ENCODE peak calls at places on chromosomes 3 and 15, in six cellular contexts. J is transverse colon, K is GM12878, O is heart left ventricle, M is uterus, C is esophagus squamous epithelium. N is an unnamed sample.

GRCh38 chr3:183539821-183540220 is 15.7 kb downstream of the KLHL6 start:
- DNase-seq in J (no peak), K (no peak), O (no peak), M (no peak), C (no peak), N (no peak)

GRCh38 chr3:98994128-98994762 is 92.8 kb upstream of the DCBLD2 start:
- DNase-seq in J (no peak), K (no peak), O (no peak), M (no peak), C (no peak), N (no peak)

GRCh38 chr3:60282840-60283239 is 968.4 kb downstream of the FHIT start:
- DNase-seq in J (no peak), K (no peak), O (no peak), M (no peak), C (no peak), N (no peak)

GRCh38 chr3:111895079-111895478 is 36.0 kb downstream of the PHLDB2 start:
- DNase-seq in J (no peak), K (no peak), O (no peak), M (no peak), C (no peak), N (no peak)

GRCh38 chr3:105328338-105328730 is 38.4 kb upstream of the ALCAM start:
- DNase-seq in J (no peak), K (no peak), O (no peak), M (no peak), C (no peak), N (no peak)

GRCh38 chr3:5264093-5264610 is 76.6 kb downstream of the EDEM1 start:
- DNase-seq in J (no peak), K (no peak), O (no peak), M (no peak), C (no peak), N (no peak)

GRCh38 chr15:34730701-34731100 is 24.1 kb downstream of the GJD2 start:
- DNase-seq in J (no peak), K (no peak), O (no peak), M (no peak), C (no peak), N (no peak)

GRCh38 chr15:45099549-45100165 is 14.3 kb downstream of the DUOX2 start:
- DNase-seq in J (no peak), K (no peak), O (no peak), M (no peak), C (no peak), N (no peak)

GRCh38 chr15:29942548-29942947 is 120.3 kb upstream of the TJP1 start:
- DNase-seq in J (no peak), K (no peak), O (no peak), M (no peak), C (no peak), N (no peak)

GRCh38 chr3:41726891-41727290 is 235.0 kb downstream of the ULK4 start:
- DNase-seq in J (no peak), K (no peak), O (no peak), M (no peak), C (no peak), N (no peak)

GRCh38 chr3:11154036-11154952 is at the start of gene HRH1:
- DNase-seq in J (peak), K (no peak), O (no peak), M (peak), C (no peak), N (no peak)

GRCh38 chr3:47008258-47008671 is 28.8 kb downstream of the NBEAL2 start:
- DNase-seq in J (peak), K (no peak), O (no peak), M (peak), C (no peak), N (no peak)

GRCh38 chr15:62390793-62391543 is 225.9 kb upstream of the C2CD4B start:
- DNase-seq in J (peak), K (no peak), O (peak), M (peak), C (no peak), N (no peak)

GRCh38 chr3:20250786-20251185 is 64.8 kb upstream of the SGO1 start:
- DNase-seq in J (no peak), K (no peak), O (no peak), M (no peak), C (no peak), N (no peak)

GRCh38 chr3:148748323-148748722 is 50.6 kb downstream of the AGTR1 start:
- DNase-seq in J (no peak), K (no peak), O (no peak), M (no peak), C (no peak), N (no peak)

GRCh38 chr3:132912416-132912753 is 125.8 kb upstream of the TMEM108 start:
- DNase-seq in J (no peak), K (no peak), O (no peak), M (no peak), C (no peak), N (no peak)

GRCh38 chr15:31202953-31203352 is 101.4 kb upstream of the TRPM1 start:
- DNase-seq in J (no peak), K (no peak), O (no peak), M (no peak), C (no peak), N (no peak)

GRCh38 chr3:72163809-72164634 is 379.1 kb upstream of the PROK2 start:
- DNase-seq in J (peak), K (peak), O (no peak), M (no peak), C (peak), N (no peak)

GRCh38 chr3:151434151-151434890 is 26.5 kb downstream of the IGSF10 start:
- DNase-seq in J (no peak), K (no peak), O (no peak), M (no peak), C (no peak), N (no peak)

GRCh38 chr15:57922780-57923179 is 142.7 kb downstream of the ALDH1A2 start:
- DNase-seq in J (peak), K (no peak), O (peak), M (peak), C (no peak), N (no peak)

GRCh38 chr15:31078461-31078860 is 23.1 kb downstream of the TRPM1 start:
- DNase-seq in J (no peak), K (no peak), O (no peak), M (no peak), C (no peak), N (no peak)

GRCh38 chr15:52326758-52327157 is 31.2 kb upstream of the MYO5C start:
- DNase-seq in J (no peak), K (no peak), O (no peak), M (no peak), C (no peak), N (no peak)

GRCh38 chr15:89790206-89790605 is 14.1 kb downstream of the MESP2 start:
- DNase-seq in J (no peak), K (no peak), O (no peak), M (no peak), C (no peak), N (no peak)

GRCh38 chr3:186785517-186786018 is 2.2 kb downstream of the EIF4A2 start:
- DNase-seq in J (no peak), K (no peak), O (no peak), M (no peak), C (no peak), N (no peak)

GRCh38 chr3:171797265-171797679 is 13.0 kb downstream of the PLD1 start:
- DNase-seq in J (no peak), K (peak), O (no peak), M (no peak), C (no peak), N (no peak)

GRCh38 chr3:175932586-175932985 is 1073.5 kb downstream of the NAALADL2 start:
- DNase-seq in J (no peak), K (no peak), O (no peak), M (no peak), C (no peak), N (no peak)

GRCh38 chr3:137866001-137866400 is 101.9 kb downstream of the SOX14 start:
- DNase-seq in J (no peak), K (no peak), O (no peak), M (no peak), C (no peak), N (no peak)

GRCh38 chr15:42154576-42155355 is 1.7 kb downstream of the PLA2G4F start:
- DNase-seq in J (no peak), K (no peak), O (no peak), M (no peak), C (no peak), N (no peak)

GRCh38 chr3:130800829-130801228 is 54.2 kb upstream of the PIK3R4 start:
- DNase-seq in J (no peak), K (no peak), O (no peak), M (no peak), C (no peak), N (no peak)

GRCh38 chr3:184894051-184894450 is 82.1 kb downstream of the VPS8 start:
- DNase-seq in J (no peak), K (no peak), O (no peak), M (no peak), C (no peak), N (no peak)

GRCh38 chr15:67244966-67245478 is 9.4 kb downstream of the AAGAB start:
- DNase-seq in J (no peak), K (no peak), O (no peak), M (no peak), C (no peak), N (no peak)

GRCh38 chr3:72274511-72275295 is 489.8 kb upstream of the PROK2 start:
- DNase-seq in J (peak), K (no peak), O (no peak), M (peak), C (no peak), N (peak)

GRCh38 chr3:184261270-184262165 is at the start of gene CAMK2N2:
- DNase-seq in J (peak), K (no peak), O (peak), M (no peak), C (no peak), N (no peak)

GRCh38 chr3:52256622-52257021 is 11.1 kb downstream of the PPM1M start:
- DNase-seq in J (no peak), K (no peak), O (no peak), M (no peak), C (no peak), N (no peak)

GRCh38 chr3:52250122-52250521 is 4.6 kb downstream of the PPM1M start:
- DNase-seq in J (no peak), K (no peak), O (no peak), M (no peak), C (no peak), N (no peak)

GRCh38 chr3:52249683-52250082 is 4.1 kb downstream of the PPM1M start:
- DNase-seq in J (no peak), K (no peak), O (no peak), M (no peak), C (no peak), N (no peak)

GRCh38 chr3:52254608-52255007 is 9.0 kb downstream of the PPM1M start:
- DNase-seq in J (no peak), K (no peak), O (no peak), M (no peak), C (no peak), N (no peak)

GRCh38 chr3:52253314-52254260 is 8.0 kb downstream of the PPM1M start:
- DNase-seq in J (peak), K (peak), O (no peak), M (no peak), C (peak), N (no peak)
- TF ChIP-seq POLR2A in J (no peak), K (peak), O (no peak), M (no peak), C (no peak), N (no peak)

DNA sequence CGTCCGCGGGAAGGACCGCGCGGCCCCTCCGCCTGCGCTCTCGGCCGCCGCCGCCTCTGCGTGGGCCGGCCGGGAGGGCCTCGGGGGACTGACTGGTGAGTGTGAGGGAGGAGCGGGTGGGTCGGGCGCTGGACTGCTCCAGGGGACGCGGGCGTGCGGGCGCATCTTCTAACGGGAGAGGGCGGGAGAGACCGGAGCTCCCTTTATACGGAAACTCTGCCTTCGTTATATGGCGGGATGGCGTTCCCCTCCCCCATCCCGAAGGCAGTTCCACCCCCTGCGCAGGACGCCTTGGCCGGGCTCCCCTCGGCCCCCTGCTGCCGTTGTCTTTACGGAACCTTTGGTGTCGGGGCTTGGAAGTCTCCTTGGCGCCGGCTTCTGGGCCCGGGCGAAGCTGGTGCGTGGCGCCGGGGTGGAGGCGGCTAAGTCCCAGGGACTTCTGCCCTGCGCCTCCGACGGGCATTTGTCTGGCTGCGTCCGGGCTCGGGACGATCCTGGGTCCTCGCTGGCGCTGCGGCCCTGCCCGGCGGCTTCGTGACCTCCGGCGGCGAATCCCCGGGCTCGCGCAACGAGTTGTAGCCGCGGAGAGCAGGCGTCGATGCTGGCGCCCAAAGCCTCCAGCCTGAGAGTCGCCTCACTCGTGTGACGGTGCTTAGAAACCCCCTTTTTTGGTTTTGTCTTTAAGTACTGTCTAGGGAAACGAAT is 518 bp downstream of the ZNF639 start:
- DNase-seq in J (peak), K (no peak), O (peak), M (peak), C (peak), N (peak)
- TF ChIP-seq POLR2A in J (peak), K (peak), O (peak), M (no peak), C (no peak), N (no peak)

GRCh38 chr15:78048410-78048946 is 29.0 kb downstream of the TBC1D2B start:
- DNase-seq in J (no peak), K (no peak), O (no peak), M (no peak), C (no peak), N (no peak)

GRCh38 chr15:78050851-78051250 is 26.7 kb downstream of the TBC1D2B start:
- DNase-seq in J (no peak), K (no peak), O (no peak), M (no peak), C (no peak), N (no peak)

GRCh38 chr15:78050441-78050809 is 27.1 kb downstream of the TBC1D2B start:
- DNase-seq in J (no peak), K (no peak), O (no peak), M (no peak), C (no peak), N (no peak)

GRCh38 chr15:78051622-78052405 is 25.7 kb downstream of the TBC1D2B start:
- DNase-seq in J (peak), K (no peak), O (no peak), M (no peak), C (no peak), N (no peak)

GRCh38 chr15:78049691-78050440 is 27.6 kb downstream of the TBC1D2B start:
- DNase-seq in J (no peak), K (peak), O (no peak), M (no peak), C (no peak), N (no peak)
- TF ChIP-seq POLR2A in J (peak), K (peak), O (no peak), M (no peak), C (no peak), N (no peak)

GRCh38 chr3:9399746-9400145 is 2.3 kb downstream of the SETD5 start:
- DNase-seq in J (peak), K (no peak), O (peak), M (peak), C (no peak), N (peak)
- TF ChIP-seq POLR2A in J (peak), K (no peak), O (no peak), M (no peak), C (no peak), N (no peak)

GRCh38 chr3:119644481-119644880 is 15.9 kb downstream of the POPDC2 start:
- DNase-seq in J (no peak), K (no peak), O (no peak), M (no peak), C (no peak), N (no peak)

GRCh38 chr3:119649764-119650163 is 10.6 kb downstream of the POPDC2 start:
- DNase-seq in J (no peak), K (no peak), O (no peak), M (no peak), C (no peak), N (no peak)

GRCh38 chr3:119647843-119648575 is 12.4 kb downstream of the POPDC2 start:
- DNase-seq in J (no peak), K (no peak), O (no peak), M (no peak), C (no peak), N (no peak)

GRCh38 chr3:119645813-119646212 is 14.6 kb downstream of the POPDC2 start:
- DNase-seq in J (no peak), K (no peak), O (no peak), M (no peak), C (no peak), N (no peak)

GRCh38 chr3:119647177-119647576 is 13.2 kb downstream of the POPDC2 start:
- DNase-seq in J (no peak), K (no peak), O (no peak), M (no peak), C (no peak), N (no peak)
- TF ChIP-seq POLR2A in J (no peak), K (no peak), O (peak), M (no peak), C (no peak), N (no peak)

GRCh38 chr3:197750863-197751737 is 1.4 kb downstream of the FYTTD1 start:
- DNase-seq in J (peak), K (no peak), O (peak), M (peak), C (no peak), N (peak)
- TF ChIP-seq POLR2A in J (no peak), K (no peak), O (peak), M (no peak), C (no peak), N (no peak)